ENCODE peak calls at places on chromosomes 3 and 15, in eight cellular contexts. N is H1, X is HepG2, F is WTC11, O is IMR-90, G is GM12878, B is SK-N-SH, A is K562. K is an unnamed sample.

GRCh38 chr15:72923304-72923703 is 129.0 kb upstream of the NEO1 start:
- DNase-seq in N (no peak), X (no peak), F (peak), O (no peak), G (no peak), B (no peak), A (no peak), K (no peak)

GRCh38 chr15:56244237-56244810 is 645 bp upstream of the RFX7 start:
- DNase-seq in N (no peak), X (peak), F (peak), O (peak), G (no peak), B (peak), A (peak), K (peak)

GRCh38 chr3:51994530-51994929 is 1.2 kb downstream of the RPL29 start:
- DNase-seq in N (no peak), X (no peak), F (no peak), O (no peak), G (no peak), B (no peak), A (no peak), K (no peak)

GRCh38 chr3:96813134-96813819 is 1.1 kb upstream of the EPHA6 start:
- DNase-seq in N (peak), X (peak), F (peak), O (peak), G (peak), B (peak), A (no peak), K (peak)

GRCh38 chr3:42020681-42021307 is 58.9 kb upstream of the ULK4 start:
- DNase-seq in N (no peak), X (no peak), F (no peak), O (peak), G (no peak), B (no peak), A (no peak), K (no peak)

GRCh38 chr15:60301024-60301423 is 96.8 kb downstream of the ANXA2 start:
- DNase-seq in N (no peak), X (no peak), F (no peak), O (no peak), G (no peak), B (no peak), A (peak), K (peak)

GRCh38 chr3:155230382-155230781 is 63.1 kb downstream of the STRIT1 start:
- DNase-seq in N (no peak), X (no peak), F (no peak), O (peak), G (no peak), B (no peak), A (no peak), K (no peak)

GRCh38 chr3:58180940-58181587 is 29.7 kb downstream of the DNASE1L3 start:
- DNase-seq in N (no peak), X (peak), F (no peak), O (no peak), G (no peak), B (no peak), A (no peak), K (no peak)

GRCh38 chr15:53586815-53587214 is 172.6 kb downstream of the WDR72 start:
- DNase-seq in N (peak), X (peak), F (peak), O (no peak), G (no peak), B (peak), A (peak), K (no peak)

GRCh38 chr3:169034401-169034800 is 629.1 kb downstream of the MECOM start:
- DNase-seq in N (no peak), X (no peak), F (no peak), O (peak), G (no peak), B (no peak), A (no peak), K (no peak)

GRCh38 chr3:52730681-52731080 is 24.8 kb downstream of the SPCS1 start:
- DNase-seq in N (no peak), X (no peak), F (no peak), O (no peak), G (no peak), B (no peak), A (no peak), K (no peak)

GRCh38 chr3:152524198-152525140 is 255.7 kb downstream of the MBNL1 start:
- DNase-seq in N (no peak), X (peak), F (no peak), O (peak), G (no peak), B (peak), A (peak), K (no peak)

GRCh38 chr3:197224034-197224444 is 74.4 kb downstream of the DLG1 start:
- DNase-seq in N (no peak), X (peak), F (no peak), O (peak), G (peak), B (peak), A (peak), K (peak)

GRCh38 chr3:38276917-38277630 is 5.0 kb upstream of the SLC22A14 start:
- DNase-seq in N (no peak), X (no peak), F (no peak), O (no peak), G (no peak), B (no peak), A (no peak), K (no peak)

GRCh38 chr3:134061401-134061800 is 31.7 kb upstream of the SLCO2A1 start:
- DNase-seq in N (no peak), X (no peak), F (no peak), O (no peak), G (no peak), B (no peak), A (no peak), K (no peak)

GRCh38 chr15:67149068-67149841 is 83.9 kb downstream of the SMAD3 start:
- DNase-seq in N (no peak), X (peak), F (no peak), O (no peak), G (no peak), B (no peak), A (no peak), K (no peak)
- TF ChIP-seq USF2 in N (no peak), X (no peak), F (no peak), O (no peak), G (no peak), B (no peak), A (no peak), K (no peak)

DNA sequence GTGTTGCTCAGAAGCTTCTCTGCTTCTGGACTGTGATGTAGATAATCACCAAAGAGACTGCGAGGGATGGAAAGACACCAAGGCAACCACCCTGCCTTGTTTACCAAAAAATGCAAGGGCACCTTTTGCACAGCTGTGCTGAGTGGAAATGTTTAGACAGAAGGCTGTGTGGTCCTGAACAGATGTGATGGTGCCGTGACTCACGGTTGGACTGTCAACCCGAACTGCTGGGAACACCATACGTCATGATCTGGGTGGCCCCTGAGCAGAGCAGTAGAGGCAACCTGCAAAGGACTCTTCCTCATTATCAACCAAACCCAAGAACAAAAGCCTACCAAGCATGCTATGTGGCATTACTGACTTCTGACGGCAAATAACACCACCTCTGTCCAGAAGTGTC is 61.3 kb upstream of the LPP start:
- DNase-seq in N (no peak), X (no peak), F (no peak), O (peak), G (no peak), B (no peak), A (no peak), K (no peak)
- TF ChIP-seq USF2 in N (no peak), X (no peak), F (no peak), O (no peak), G (no peak), B (no peak), A (no peak), K (no peak)

GRCh38 chr3:40079203-40079844 is 230.2 kb upstream of the EIF1B start:
- DNase-seq in N (no peak), X (peak), F (no peak), O (peak), G (no peak), B (no peak), A (no peak), K (no peak)
- TF ChIP-seq USF2 in N (no peak), X (no peak), F (no peak), O (no peak), G (no peak), B (no peak), A (no peak), K (no peak)

DNA sequence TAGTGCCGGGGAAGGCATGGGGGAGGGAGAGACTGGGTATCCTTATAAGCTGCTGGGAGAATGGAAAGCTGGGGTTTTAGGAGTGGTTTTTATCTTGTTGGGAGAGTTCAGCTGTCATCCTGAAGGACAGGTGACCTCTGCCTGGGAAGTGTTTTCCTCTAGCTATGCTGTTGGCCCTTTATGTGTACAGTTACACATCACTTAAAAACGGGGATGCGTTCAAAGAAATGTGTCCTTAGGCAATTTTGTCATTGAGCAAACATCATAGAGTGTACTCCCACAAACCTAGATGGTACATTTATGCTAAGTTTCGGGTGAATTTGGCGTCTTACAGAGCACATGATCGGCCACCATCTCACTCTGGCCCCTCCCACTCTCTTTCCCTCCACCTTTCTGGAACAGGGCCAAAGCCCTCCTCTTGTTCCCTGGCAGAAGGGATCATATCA is 164.3 kb upstream of the NUDT16 start:
- DNase-seq in N (no peak), X (no peak), F (no peak), O (no peak), G (no peak), B (no peak), A (no peak), K (peak)
- TF ChIP-seq USF2 in N (no peak), X (no peak), F (no peak), O (no peak), G (no peak), B (no peak), A (no peak), K (no peak)

GRCh38 chr3:124960205-124960604 is 25.7 kb upstream of the MUC13 start:
- DNase-seq in N (no peak), X (no peak), F (no peak), O (no peak), G (no peak), B (no peak), A (no peak), K (no peak)
- TF ChIP-seq USF2 in N (no peak), X (no peak), F (no peak), O (no peak), G (no peak), B (no peak), A (no peak), K (no peak)

DNA sequence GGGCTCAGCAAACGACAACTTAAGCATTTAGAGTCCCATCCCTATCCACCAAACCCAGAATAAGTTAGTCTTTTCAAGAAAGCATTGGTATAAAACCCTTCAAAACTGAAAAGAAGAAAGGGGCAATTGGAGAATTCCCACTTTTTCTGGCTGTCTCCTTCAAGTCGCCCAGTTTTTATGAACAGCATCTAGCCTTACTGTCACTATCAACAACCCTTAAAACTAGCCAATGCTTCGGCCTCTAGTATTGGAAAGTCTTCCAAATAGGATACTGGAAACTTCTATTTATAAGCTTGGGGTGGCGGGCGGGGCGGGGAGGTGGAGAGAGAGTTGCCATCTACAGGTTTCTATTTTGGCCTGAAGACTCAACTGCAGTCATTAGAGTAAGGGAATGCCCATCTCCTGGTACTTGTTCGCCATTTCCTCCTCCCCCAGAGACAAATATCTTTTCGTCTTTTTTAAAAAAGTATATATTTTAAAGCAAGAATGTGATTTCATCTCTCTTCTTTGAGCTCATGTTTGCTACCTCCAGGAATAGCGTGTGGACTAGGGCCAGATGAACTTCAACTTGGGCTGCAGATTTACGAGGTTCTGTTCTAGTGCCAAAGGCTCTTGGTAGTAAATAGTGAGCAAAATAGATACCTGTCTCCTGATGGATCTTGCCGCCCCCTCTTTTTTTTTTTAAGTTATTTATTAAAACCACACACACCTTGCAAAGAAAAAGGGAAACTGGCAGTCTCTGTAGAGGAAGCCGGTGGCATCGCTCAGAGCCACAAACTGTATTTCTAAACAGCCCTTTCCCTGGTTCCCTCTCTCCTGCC is 2.7 kb downstream of the BCL6 start:
- DNase-seq in N (no peak), X (no peak), F (no peak), O (peak), G (no peak), B (no peak), A (peak), K (no peak)
- TF ChIP-seq USF2 in N (no peak), X (no peak), F (no peak), O (no peak), G (no peak), B (no peak), A (no peak), K (no peak)

K was measured in A549.